ENCODE peak calls at places on chromosomes 16 and 17, in five cellular contexts. W, J, M, C and V are unnamed samples. For H3K9me3, the result is how much of the 10 kb centered on the place peaks cover.

GRCh38 chr16:4945560-4946502 is 8.9 kb upstream of the PPL start:
- DNase-seq in J (no peak), M (no peak), C (no peak), W (peak), V (peak)

GRCh38 chr17:71057448-71057847 is 888.1 kb downstream of the KCNJ2 start:
- DNase-seq in C (no peak), M (no peak), W (no peak), J (no peak), V (no peak)

GRCh38 chr17:29363716-29364115 is 26.4 kb upstream of the TAOK1 start:
- DNase-seq in J (no peak), M (no peak), C (no peak), W (no peak), V (no peak)

GRCh38 chr17:67477687-67478086 is 100.6 kb downstream of the PITPNC1 start:
- DNase-seq in J (no peak), M (peak), W (no peak), C (no peak), V (no peak)

GRCh38 chr17:56656961-56657360 is 63.5 kb downstream of the NOG start:
- DNase-seq in J (no peak), M (no peak), C (no peak), W (no peak), V (no peak)

GRCh38 chr16:59688006-59688405 is 953.9 kb upstream of the GOT2 start:
- DNase-seq in C (no peak), W (no peak), M (no peak), J (no peak), V (no peak)

GRCh38 chr17:72053069-72053846 is 67.6 kb upstream of the SOX9 start:
- DNase-seq in W (no peak), J (peak), C (no peak), M (no peak), V (no peak)

GRCh38 chr16:894841-895240 is 75.9 kb downstream of the LMF1 start:
- DNase-seq in C (no peak), W (no peak), J (peak), M (no peak), V (no peak)

GRCh38 chr17:35259001-35259400 is 16.1 kb downstream of the SLFN5 start:
- DNase-seq in C (no peak), W (no peak), J (no peak), M (no peak), V (no peak)

GRCh38 chr17:7220593-7221280 is 999 bp downstream of the ACADVL start:
- DNase-seq in M (peak), J (peak), C (no peak), W (peak), V (peak)

GRCh38 chr17:74442670-74443515 is 11.0 kb downstream of the GPRC5C start:
- DNase-seq in J (peak), W (peak), C (no peak), M (no peak), V (peak)

GRCh38 chr16:6704306-6704705 is 628.3 kb upstream of the RBFOX1 start:
- DNase-seq in J (no peak), W (no peak), C (no peak), M (no peak), V (no peak)

GRCh38 chr16:70348991-70349390 is 2.3 kb downstream of the DDX19A start:
- DNase-seq in M (no peak), W (no peak), C (no peak), J (no peak), V (no peak)

GRCh38 chr16:30609002-30609927 is 924 bp downstream of the ZNF689 start:
- DNase-seq in M (peak), W (peak), J (peak), C (no peak), V (peak)

GRCh38 chr16:58010886-58011285 is 9.7 kb downstream of the USB1 start:
- DNase-seq in W (no peak), J (no peak), M (no peak), C (no peak), V (no peak)

GRCh38 chr17:17950806-17951205 is 21.4 kb downstream of the TOM1L2 start:
- DNase-seq in J (no peak), W (no peak), C (no peak), M (no peak), V (no peak)

GRCh38 chr17:16987830-16988601 is 16.1 kb upstream of the TNFRSF13B start:
- DNase-seq in M (peak), W (peak), J (no peak), C (peak), V (no peak)

GRCh38 chr16:58907297-58907696 is 173.2 kb upstream of the GOT2 start:
- DNase-seq in J (no peak), M (no peak), W (no peak), C (no peak), V (no peak)

GRCh38 chr17:79192503-79193500 is 118.2 kb downstream of the ENGASE start:
- DNase-seq in C (no peak), J (peak), W (no peak), M (no peak), V (no peak)

GRCh38 chr16:70163596-70163995 is 10.0 kb upstream of the CLEC18C start:
- DNase-seq in W (no peak), M (no peak), J (no peak), C (no peak), V (peak)

GRCh38 chr16:17658881-17659280 is 188.1 kb upstream of the XYLT1 start:
- DNase-seq in J (no peak), W (no peak), C (no peak), M (no peak), V (no peak)

DNA sequence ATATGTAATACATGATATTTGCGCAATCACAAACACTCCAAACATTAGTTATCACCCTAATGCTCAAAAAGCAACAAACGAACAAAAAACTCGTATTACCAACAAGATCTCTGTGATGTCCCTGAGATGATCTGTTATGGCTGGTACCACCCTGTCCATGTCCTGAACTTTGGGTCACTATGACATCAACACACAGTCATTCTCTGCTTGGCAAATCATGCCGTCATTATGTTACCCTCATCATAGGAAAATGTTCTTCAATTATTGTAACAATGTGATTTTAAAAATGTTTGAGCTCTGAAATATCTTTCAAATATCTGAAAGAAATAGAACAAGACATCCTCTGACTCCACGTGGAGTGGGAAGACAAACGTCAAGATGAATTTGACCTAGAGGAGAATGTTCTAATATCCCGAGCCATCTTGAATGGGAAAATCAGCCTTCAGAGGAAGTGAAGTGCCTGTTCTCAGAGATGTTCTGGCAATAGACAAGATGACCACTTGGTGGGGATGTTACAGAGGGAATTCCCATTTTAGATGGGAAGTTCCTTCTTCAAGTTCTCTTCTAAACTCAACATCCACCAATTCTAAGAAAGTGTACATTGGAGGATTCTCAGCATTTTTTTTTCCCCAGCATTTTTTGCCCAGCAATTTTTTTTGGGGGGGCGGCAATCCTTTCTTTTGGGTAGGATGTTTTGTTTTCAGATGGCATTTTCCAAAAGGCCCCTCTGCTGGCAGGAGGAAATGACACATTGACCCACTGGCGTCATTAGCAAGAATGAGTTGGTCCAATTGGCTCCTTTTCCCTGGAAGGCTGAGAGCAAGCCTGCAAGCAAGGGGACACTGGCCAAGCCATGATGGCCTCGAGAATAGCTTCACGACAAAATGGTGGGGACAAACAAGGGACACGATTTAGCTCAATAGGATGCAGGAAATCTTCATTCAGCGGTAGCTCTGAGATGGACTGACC is 3.7 kb upstream of the HSD17B2 start:
- DNase-seq in W (no peak), M (no peak), J (no peak), C (peak), V (no peak)
- TF ChIP-seq CTCF in W (peak), M (peak), J (no peak), C (peak), V (no peak)

GRCh38 chr17:60664022-60664421 is 13.6 kb upstream of the BCAS3 start:
- DNase-seq in J (no peak), W (no peak), M (no peak), C (no peak), V (no peak)
- H3K27ac ChIP-seq in J (no peak), W (no peak), M (no peak), C (no peak), V (no peak)

GRCh38 chr17:41511716-41512115 is 6.3 kb upstream of the KRT13 start:
- DNase-seq in C (no peak), J (no peak), M (no peak), W (no peak), V (no peak)
- H3K9me3 ChIP-seq in C (under half), J (under half), M (under half), W (under half), V (under half)

DNA sequence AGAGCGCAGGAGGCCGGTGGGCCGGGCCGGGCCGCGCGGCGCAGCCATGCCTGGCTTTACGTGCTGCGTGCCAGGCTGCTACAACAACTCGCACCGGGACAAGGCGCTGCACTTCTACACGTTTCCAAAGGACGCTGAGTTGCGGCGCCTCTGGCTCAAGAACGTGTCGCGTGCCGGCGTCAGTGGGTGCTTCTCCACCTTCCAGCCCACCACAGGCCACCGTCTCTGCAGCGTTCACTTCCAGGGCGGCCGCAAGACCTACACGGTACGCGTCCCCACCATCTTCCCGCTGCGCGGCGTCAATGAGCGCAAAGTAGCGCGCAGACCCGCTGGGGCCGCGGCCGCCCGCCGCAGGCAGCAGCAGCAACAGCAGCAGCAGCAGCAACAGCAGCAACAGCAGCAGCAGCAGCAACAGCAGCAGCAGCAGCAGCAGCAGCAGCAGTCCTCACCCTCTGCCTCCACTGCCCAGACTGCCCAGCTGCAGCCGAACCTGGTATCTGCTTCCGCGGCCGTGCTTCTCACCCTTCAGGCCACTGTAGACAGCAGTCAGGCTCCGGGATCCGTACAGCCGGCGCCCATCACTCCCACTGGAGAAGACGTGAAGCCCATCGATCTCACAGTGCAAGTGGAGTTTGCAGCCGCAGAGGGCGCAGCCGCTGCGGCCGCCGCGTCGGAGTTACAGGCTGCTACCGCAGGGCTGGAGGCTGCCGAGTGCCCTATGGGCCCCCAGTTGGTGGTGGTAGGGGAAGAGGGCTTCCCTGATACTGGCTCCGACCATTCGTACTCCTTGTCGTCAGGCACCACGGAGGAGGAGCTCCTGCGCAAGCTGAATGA is 606 bp downstream of the THAP11 start:
- DNase-seq in M (peak), C (no peak), W (peak), J (peak), V (peak)
- TF ChIP-seq CTCF in M (peak), C (peak), W (peak), J (peak), V (no peak)

GRCh38 chr16:89092013-89092412 is 1.6 kb upstream of the ACSF3 start:
- DNase-seq in W (no peak), M (no peak), J (no peak), C (no peak), V (peak)
- H3K27ac ChIP-seq in W (no peak), M (no peak), J (no peak), C (no peak), V (no peak)

DNA sequence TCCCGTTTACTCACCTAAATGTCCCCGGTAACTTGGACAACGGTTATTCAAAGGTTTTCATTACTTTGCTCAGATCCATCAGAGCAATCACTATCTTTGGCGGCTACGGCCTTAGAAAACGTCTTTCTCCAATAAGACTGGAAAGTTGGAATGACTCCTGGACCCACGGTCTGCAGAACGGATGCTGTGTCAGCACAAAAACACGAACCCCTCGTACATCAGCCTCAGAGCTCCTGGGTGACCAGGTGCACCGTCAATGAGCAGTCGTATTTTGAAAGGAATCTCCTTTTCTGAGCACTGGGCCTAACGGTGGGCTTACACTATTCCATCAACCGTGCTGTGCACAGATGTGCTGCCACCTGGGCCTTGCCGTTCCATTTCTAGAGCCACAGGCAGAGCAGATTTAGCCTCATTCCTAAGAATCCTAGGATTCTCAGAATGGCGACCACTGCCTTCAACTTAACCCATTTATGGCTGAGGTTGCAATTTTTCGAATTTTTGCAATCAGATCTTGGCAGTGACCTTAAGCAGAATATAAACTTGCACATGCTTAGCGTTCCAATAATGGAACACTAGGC is 110.8 kb upstream of the ZNF750 start:
- DNase-seq in C (no peak), M (no peak), W (peak), J (no peak), V (no peak)
- H3K9me3 ChIP-seq in C (under half), M (under half), W (under half), J (half or more), V (under half)

GRCh38 chr16:28491080-28491969 is 549 bp downstream of the CLN3 start:
- DNase-seq in C (no peak), W (peak), M (no peak), J (peak), V (peak)
- TF ChIP-seq CTCF in C (peak), W (peak), M (peak), J (no peak), V (no peak)

GRCh38 chr17:82310877-82311276 is 6.5 kb downstream of the CD7 start:
- DNase-seq in C (no peak), M (no peak), J (no peak), W (no peak), V (no peak)

GRCh38 chr17:82311971-82312370 is 5.4 kb downstream of the CD7 start:
- DNase-seq in C (no peak), W (no peak), J (no peak), M (no peak), V (no peak)

GRCh38 chr17:82313195-82314011 is 4.0 kb downstream of the CD7 start:
- DNase-seq in W (no peak), J (no peak), M (no peak), C (no peak), V (no peak)

GRCh38 chr17:82305727-82306300 is 11.6 kb downstream of the CD7 start:
- DNase-seq in J (no peak), C (no peak), M (no peak), W (no peak), V (no peak)

GRCh38 chr17:82309656-82310570 is 7.5 kb downstream of the CD7 start:
- DNase-seq in C (no peak), W (no peak), M (no peak), J (no peak), V (no peak)
- H3K27ac ChIP-seq in C (no peak), W (no peak), M (no peak), J (no peak), V (no peak)

GRCh38 chr17:49117581-49118230 is 14.9 kb upstream of the B4GALNT2 start:
- DNase-seq in C (no peak), W (no peak), J (no peak), M (no peak), V (no peak)
- H3K9me3 ChIP-seq in C (under half), W (under half), J (under half), M (under half), V (under half)

GRCh38 chr17:39919087-39919683 is 750 bp upstream of the GSDMB start:
- DNase-seq in J (no peak), C (no peak), M (no peak), W (no peak), V (no peak)

GRCh38 chr17:39913989-39914388 is 4.4 kb downstream of the GSDMB start:
- DNase-seq in C (no peak), M (no peak), J (no peak), W (no peak), V (no peak)

GRCh38 chr17:39915559-39915958 is 2.9 kb downstream of the GSDMB start:
- DNase-seq in J (no peak), W (no peak), C (no peak), M (no peak), V (no peak)

GRCh38 chr17:39920218-39921210 is 2.1 kb upstream of the GSDMB start:
- DNase-seq in M (no peak), W (no peak), J (no peak), C (no peak), V (no peak)

GRCh38 chr17:39916918-39917317 is 1.5 kb downstream of the GSDMB start:
- DNase-seq in M (no peak), J (no peak), W (no peak), C (no peak), V (no peak)
- TF ChIP-seq CTCF in M (no peak), J (peak), W (no peak), C (peak), V (no peak)